ENCODE peak calls at places on chromosome 14, in five cellular contexts. O, R, G, V and U are unnamed samples.

GRCh38 chr14:93396456-93396855 is 34.3 kb upstream of the UNC79 start:
- DNase-seq in V (no peak), G (no peak), R (no peak), O (no peak), U (no peak)

GRCh38 chr14:30194769-30195168 is 267.1 kb upstream of the PRKD1 start:
- DNase-seq in O (no peak), V (no peak), G (no peak), R (no peak), U (no peak)

GRCh38 chr14:80678436-80678835 is 263.1 kb downstream of the CEP128 start:
- DNase-seq in G (no peak), R (no peak), O (no peak), V (no peak), U (no peak)

GRCh38 chr14:61812347-61813100 is 50.3 kb downstream of the SNAPC1 start:
- DNase-seq in R (no peak), V (no peak), G (no peak), O (no peak), U (no peak)

GRCh38 chr14:20846560-20846959 is 43.9 kb upstream of the RNASE1 start:
- DNase-seq in V (no peak), R (no peak), O (no peak), G (no peak), U (no peak)

GRCh38 chr14:96893966-96894622 is 96.9 kb downstream of the VRK1 start:
- DNase-seq in G (no peak), R (no peak), O (no peak), V (no peak), U (no peak)

GRCh38 chr14:56491299-56492285 is 88.0 kb upstream of the TMEM260 start:
- DNase-seq in O (no peak), R (no peak), V (peak), G (no peak), U (no peak)

GRCh38 chr14:61388976-61389576 is 67.7 kb downstream of the PRKCH start:
- DNase-seq in G (no peak), R (no peak), V (no peak), O (no peak), U (no peak)

GRCh38 chr14:22123188-22123560 is 449.6 kb upstream of the OR4E1 start:
- DNase-seq in G (no peak), R (no peak), V (no peak), O (no peak), U (no peak)

GRCh38 chr14:62209287-62209899 is 447.2 kb downstream of the SNAPC1 start:
- DNase-seq in V (no peak), G (no peak), R (peak), O (no peak), U (no peak)

GRCh38 chr14:95507701-95508103 is 8.7 kb downstream of the SYNE3 start:
- DNase-seq in V (no peak), R (no peak), O (no peak), G (peak), U (no peak)

GRCh38 chr14:76101384-76101783 is 50.3 kb upstream of the GPATCH2L start:
- DNase-seq in O (no peak), G (no peak), R (no peak), V (no peak), U (no peak)

GRCh38 chr14:105196228-105196960 is 15.3 kb upstream of the NUDT14 start:
- DNase-seq in R (no peak), V (no peak), G (no peak), O (no peak), U (peak)

GRCh38 chr14:66490143-66491111 is 4.3 kb downstream of the CCDC196 start:
- DNase-seq in V (no peak), O (no peak), G (no peak), R (no peak), U (no peak)

GRCh38 chr14:54894995-54895394 is 7.6 kb downstream of the GCH1 start:
- DNase-seq in R (no peak), G (no peak), O (no peak), V (no peak), U (no peak)

GRCh38 chr14:51855234-51855633 is 5.2 kb upstream of the GNG2 start:
- DNase-seq in O (no peak), V (no peak), R (no peak), G (no peak), U (no peak)

GRCh38 chr14:96125536-96125935 is 79.1 kb upstream of the BDKRB2 start:
- DNase-seq in R (no peak), G (no peak), V (peak), O (peak), U (no peak)

GRCh38 chr14:54209501-54210231 is 187.1 kb upstream of the CDKN3 start:
- DNase-seq in V (no peak), G (no peak), R (no peak), O (no peak), U (no peak)

GRCh38 chr14:85333313-85333712 is 196.6 kb upstream of the FLRT2 start:
- DNase-seq in O (no peak), V (no peak), R (peak), G (peak), U (no peak)

GRCh38 chr14:22535916-22536315 is 53.1 kb downstream of the DAD1 start:
- DNase-seq in G (no peak), V (no peak), O (no peak), R (no peak), U (no peak)

GRCh38 chr14:35847636-35848035 is 21.5 kb downstream of the BRMS1L start:
- DNase-seq in V (no peak), G (no peak), R (peak), O (no peak), U (no peak)

GRCh38 chr14:77542349-77543239 is 44.0 kb upstream of the ISM2 start:
- DNase-seq in O (no peak), V (no peak), G (no peak), R (peak), U (no peak)

GRCh38 chr14:95518045-95518751 is 1.7 kb upstream of the SYNE3 start:
- DNase-seq in V (no peak), R (no peak), O (no peak), G (no peak), U (no peak)

GRCh38 chr14:89351364-89351957 is 65.6 kb downstream of the FOXN3 start:
- DNase-seq in R (no peak), V (no peak), O (peak), G (peak), U (peak)

GRCh38 chr14:105411017-105411941 is 8.3 kb upstream of the MTA1 start:
- DNase-seq in R (no peak), V (no peak), G (peak), O (no peak), U (no peak)

GRCh38 chr14:64942531-64943111 is at the start of gene GPX2:
- DNase-seq in G (peak), R (no peak), V (peak), O (no peak), U (peak)

GRCh38 chr14:100851946-100852620 is 26.2 kb downstream of the MEG3 start:
- DNase-seq in R (no peak), O (no peak), G (no peak), V (no peak), U (no peak)

GRCh38 chr14:61368061-61368710 is 46.8 kb downstream of the PRKCH start:
- DNase-seq in O (no peak), G (no peak), R (no peak), V (no peak), U (no peak)

GRCh38 chr14:92886337-92886736 is 36.6 kb upstream of the CHGA start:
- DNase-seq in G (no peak), O (no peak), R (no peak), V (no peak), U (no peak)

GRCh38 chr14:68027276-68027675 is 207.7 kb downstream of the RAD51B start:
- DNase-seq in V (no peak), R (no peak), G (no peak), O (no peak), U (no peak)

GRCh38 chr14:32230181-32230580 is 27.1 kb upstream of the RNU6-8 start:
- DNase-seq in O (no peak), G (no peak), V (no peak), R (no peak), U (no peak)

GRCh38 chr14:23421594-23421993 is 13.5 kb upstream of the MYH6 start:
- DNase-seq in O (no peak), R (no peak), G (no peak), V (no peak), U (no peak)

GRCh38 chr14:68255697-68256178 is 436.2 kb downstream of the RAD51B start:
- DNase-seq in G (no peak), O (no peak), V (no peak), R (no peak), U (no peak)

GRCh38 chr14:56273151-56273550 is 154.9 kb downstream of the PELI2 start:
- DNase-seq in O (no peak), V (no peak), G (no peak), R (no peak), U (no peak)

GRCh38 chr14:63423889-63424288 is 105.2 kb upstream of the GPHB5 start:
- DNase-seq in G (no peak), R (no peak), O (no peak), V (no peak), U (no peak)

GRCh38 chr14:102729268-102729667 is 48.0 kb upstream of the TRAF3 start:
- DNase-seq in G (no peak), R (no peak), V (no peak), O (no peak), U (no peak)

GRCh38 chr14:36522972-36523685 is 3.1 kb upstream of the NKX2-1 start:
- DNase-seq in V (no peak), R (no peak), G (no peak), O (no peak), U (no peak)